ENCODE peak calls at places on chromosome 1, in five cellular contexts. T is heart left ventricle, L is caudate nucleus, N is NCI-H146, Z is Ammon's horn. M is an unnamed sample.

GRCh38 chr1:211736351-211736915 is 61.0 kb upstream of the NEK2 start:
- DNase-seq in T (no peak), L (peak), N (no peak), Z (peak), M (peak)

GRCh38 chr1:204617256-204618147 is 68.0 kb downstream of the LRRN2 start:
- DNase-seq in T (no peak), L (peak), N (no peak), Z (peak), M (peak)

GRCh38 chr1:219668446-219668845 is 55.5 kb upstream of the ZC3H11B start:
- DNase-seq in T (no peak), L (no peak), N (no peak), Z (no peak), M (no peak)

GRCh38 chr1:22112505-22112904 is 30.4 kb downstream of the WNT4 start:
- DNase-seq in T (no peak), L (no peak), N (no peak), Z (no peak), M (no peak)

GRCh38 chr1:47436979-47437517 is 796 bp upstream of the FOXD2 start:
- DNase-seq in T (no peak), L (no peak), N (no peak), Z (no peak), M (peak)

GRCh38 chr1:62450301-62450700 is 13.5 kb downstream of the USP1 start:
- DNase-seq in T (no peak), L (no peak), N (no peak), Z (no peak), M (no peak)

GRCh38 chr1:225866061-225866844 is 15.9 kb downstream of the TMEM63A start:
- DNase-seq in T (no peak), L (no peak), N (no peak), Z (no peak), M (no peak)

GRCh38 chr1:248857201-248857600 is 1.7 kb downstream of the ZNF692 start:
- DNase-seq in T (no peak), L (no peak), N (no peak), Z (no peak), M (no peak)

GRCh38 chr1:9058465-9058864 is 11.0 kb downstream of the SLC2A5 start:
- DNase-seq in T (no peak), L (no peak), N (no peak), Z (no peak), M (peak)